ENCODE peak calls at places on chromosomes 3 and 15, in five cellular contexts. One of them, this sample, is unnamed.

GRCh38 chr3:149957352-149958140 is 13.1 kb downstream of the PFN2 start:
- DNase-seq in neural progenitor cell: no peak
- DNase-seq in dorsolateral prefrontal cortex: no peak
- DNase-seq in IMR-90: no peak
- DNase-seq in uterus: no peak
- DNase-seq in this sample: no peak

GRCh38 chr15:63601026-63601726 is 4.0 kb downstream of the FBXL22 start:
- DNase-seq in neural progenitor cell: peak; percentile 59
- DNase-seq in dorsolateral prefrontal cortex: no peak
- DNase-seq in IMR-90: peak; percentile 44
- DNase-seq in uterus: peak; percentile 33
- DNase-seq in this sample: peak; percentile 91

GRCh38 chr3:110933786-110934415 is 137.7 kb upstream of the NECTIN3 start:
- DNase-seq in neural progenitor cell: no peak
- DNase-seq in dorsolateral prefrontal cortex: no peak
- DNase-seq in IMR-90: peak; percentile 68
- DNase-seq in uterus: no peak
- DNase-seq in this sample: no peak

GRCh38 chr3:36135863-36136262 is 244.4 kb upstream of the STAC start:
- DNase-seq in neural progenitor cell: no peak
- DNase-seq in dorsolateral prefrontal cortex: no peak
- DNase-seq in IMR-90: no peak
- DNase-seq in uterus: no peak
- DNase-seq in this sample: no peak

GRCh38 chr15:67458449-67458848 is 62.5 kb upstream of the C15orf61 start:
- DNase-seq in neural progenitor cell: no peak
- DNase-seq in dorsolateral prefrontal cortex: no peak
- DNase-seq in IMR-90: peak; percentile 14
- DNase-seq in uterus: no peak
- DNase-seq in this sample: no peak

GRCh38 chr3:128950223-128950938 is 43.5 kb downstream of the CFAP92 start:
- DNase-seq in neural progenitor cell: peak; percentile 61
- DNase-seq in dorsolateral prefrontal cortex: no peak
- DNase-seq in IMR-90: peak; percentile 38
- DNase-seq in uterus: no peak
- DNase-seq in this sample: peak; percentile 29

GRCh38 chr3:54654776-54655175 is 273.1 kb downstream of the LRTM1 start:
- DNase-seq in neural progenitor cell: no peak
- DNase-seq in dorsolateral prefrontal cortex: no peak
- DNase-seq in IMR-90: no peak
- DNase-seq in uterus: no peak
- DNase-seq in this sample: no peak

GRCh38 chr3:50521572-50521971 is 18.1 kb upstream of the CACNA2D2 start:
- DNase-seq in neural progenitor cell: no peak
- DNase-seq in dorsolateral prefrontal cortex: no peak
- DNase-seq in IMR-90: no peak
- DNase-seq in uterus: no peak
- DNase-seq in this sample: no peak

GRCh38 chr15:20340331-20340811 is 201.2 kb downstream of the GOLGA6L6 start:
- DNase-seq in neural progenitor cell: no peak
- DNase-seq in dorsolateral prefrontal cortex: peak; percentile 56
- DNase-seq in IMR-90: peak; percentile 18
- DNase-seq in uterus: peak; percentile 66
- DNase-seq in this sample: peak; percentile 88

GRCh38 chr15:88098317-88098716 is 158.2 kb downstream of the NTRK3 start:
- DNase-seq in neural progenitor cell: no peak
- DNase-seq in dorsolateral prefrontal cortex: no peak
- DNase-seq in IMR-90: no peak
- DNase-seq in uterus: peak; percentile 44
- DNase-seq in this sample: no peak

GRCh38 chr3:40086890-40087884 is 222.3 kb upstream of the EIF1B start:
- DNase-seq in neural progenitor cell: no peak
- DNase-seq in dorsolateral prefrontal cortex: no peak
- DNase-seq in IMR-90: no peak
- DNase-seq in uterus: no peak
- DNase-seq in this sample: no peak
- H3K27ac ChIP-seq in neural progenitor cell: no peak overlapping the region
- H3K27ac ChIP-seq in dorsolateral prefrontal cortex: no peak overlapping the region
- H3K27ac ChIP-seq in IMR-90: no peak overlapping the region
- H3K27ac ChIP-seq in uterus: no peak overlapping the region
- H3K27ac ChIP-seq in this sample: no peak overlapping the region

DNA sequence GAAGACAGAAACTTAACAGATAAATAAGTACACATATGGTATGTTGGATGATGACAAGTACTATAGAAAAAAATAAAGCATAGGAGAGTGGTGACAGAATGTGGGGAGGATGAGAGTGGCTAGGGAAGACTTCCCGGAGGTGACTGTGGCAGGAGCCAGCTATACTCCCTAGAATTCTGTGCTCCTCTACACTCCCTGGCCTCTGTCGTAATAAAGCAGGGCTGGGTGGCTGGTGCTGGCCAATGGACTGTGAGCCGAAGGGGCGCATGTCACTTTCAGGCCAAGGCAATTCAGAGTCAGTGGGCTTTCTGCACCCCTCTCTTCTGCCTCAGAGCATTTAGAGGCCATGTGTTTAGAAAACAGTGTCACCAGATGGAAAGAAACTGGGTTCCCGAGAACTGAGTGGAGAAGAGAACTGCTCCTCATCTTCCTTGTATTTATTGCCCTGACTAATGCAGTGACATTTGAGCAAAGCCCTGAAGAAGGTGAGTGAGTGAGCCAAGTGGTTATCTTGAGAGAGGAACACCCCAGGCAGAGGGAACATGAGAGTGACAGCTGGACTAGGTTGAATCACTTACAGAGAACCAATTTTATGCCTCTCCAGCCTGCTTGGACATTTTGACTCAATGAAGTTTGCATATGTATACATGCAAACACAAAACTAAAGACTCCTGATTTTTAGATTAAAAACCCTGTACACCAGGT is 5.2 kb upstream of the VPS8 start:
- DNase-seq in neural progenitor cell: no peak
- DNase-seq in dorsolateral prefrontal cortex: no peak
- DNase-seq in IMR-90: no peak
- DNase-seq in uterus: no peak
- DNase-seq in this sample: no peak
- H3K27ac ChIP-seq in neural progenitor cell: no peak overlapping the region
- H3K27ac ChIP-seq in dorsolateral prefrontal cortex: no peak overlapping the region
- H3K27ac ChIP-seq in IMR-90: no peak overlapping the region
- H3K27ac ChIP-seq in uterus: no peak overlapping the region
- H3K27ac ChIP-seq in this sample: no peak overlapping the region

DNA sequence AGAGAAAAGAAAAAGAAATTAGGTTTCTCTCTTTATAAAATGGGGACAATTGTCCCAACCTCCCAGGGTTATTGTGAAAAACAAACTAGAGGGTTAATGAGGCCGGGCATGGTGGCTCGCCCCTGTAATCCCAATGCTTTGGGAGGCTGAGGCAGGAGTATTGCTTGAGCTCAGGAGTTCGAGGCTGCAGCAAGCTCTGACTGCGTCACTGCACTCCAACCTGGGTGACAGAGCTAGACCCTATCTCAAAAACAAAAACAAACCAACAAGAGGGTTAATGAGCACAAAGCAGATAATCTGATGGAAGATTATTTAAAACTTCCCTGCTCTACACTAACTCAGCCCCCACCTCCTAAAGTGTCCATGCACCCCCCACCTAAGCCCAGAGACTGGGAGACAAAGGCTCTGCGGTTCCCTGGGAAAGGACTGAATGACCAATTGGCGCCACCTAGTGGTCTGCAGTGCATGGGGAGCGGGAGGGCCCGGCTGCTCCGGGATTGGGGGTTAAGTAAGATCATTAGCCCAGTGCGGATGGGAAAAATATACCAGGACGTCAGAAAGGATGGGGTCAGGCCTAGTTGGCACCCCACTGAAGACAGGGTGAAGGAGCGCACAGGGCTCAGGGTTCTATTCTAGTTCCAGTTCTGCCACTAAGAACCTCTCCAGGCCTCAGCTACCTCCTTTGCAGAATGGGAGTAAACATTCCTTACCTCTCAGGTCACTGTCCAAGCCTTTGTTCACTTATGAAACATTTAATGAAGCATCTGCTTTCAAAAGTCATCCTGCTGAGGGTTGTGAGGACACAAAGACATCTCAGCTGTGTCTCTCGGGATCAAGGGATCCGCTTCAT is 15.6 kb downstream of the PIF1 start:
- DNase-seq in neural progenitor cell: peak; percentile 94
- DNase-seq in dorsolateral prefrontal cortex: peak; percentile 74
- DNase-seq in IMR-90: peak; percentile 66
- DNase-seq in uterus: peak; percentile 85
- DNase-seq in this sample: peak; percentile 90
- H3K27ac ChIP-seq in neural progenitor cell: no peak overlapping the region
- H3K27ac ChIP-seq in dorsolateral prefrontal cortex: no peak overlapping the region
- H3K27ac ChIP-seq in IMR-90: no peak overlapping the region
- H3K27ac ChIP-seq in uterus: peak overlapping the region; percentile 90
- H3K27ac ChIP-seq in this sample: no peak overlapping the region

DNA sequence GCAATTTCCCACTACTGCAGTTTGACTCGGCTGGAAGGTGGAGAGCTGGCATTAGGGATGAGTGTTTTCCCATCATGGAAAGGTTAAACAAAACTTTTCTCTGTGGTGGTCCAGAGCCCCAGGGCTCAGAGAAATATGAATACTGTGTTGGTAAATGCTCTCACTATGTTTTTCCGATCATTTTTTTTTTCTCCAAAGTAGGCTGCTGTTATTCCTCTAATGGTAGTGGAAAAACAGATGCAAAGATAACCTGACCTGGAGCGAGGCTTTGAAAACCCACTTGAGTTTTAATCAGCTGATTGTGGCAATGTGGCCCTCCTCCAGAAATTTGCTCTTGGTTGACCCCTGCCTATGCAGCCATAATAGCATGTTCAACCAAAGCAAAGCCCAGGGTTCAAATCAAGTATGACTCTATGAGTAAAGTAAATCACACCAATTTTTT is 320.8 kb upstream of the CTNNB1 start:
- DNase-seq in neural progenitor cell: no peak
- DNase-seq in dorsolateral prefrontal cortex: no peak
- DNase-seq in IMR-90: no peak
- DNase-seq in uterus: no peak
- DNase-seq in this sample: no peak
- H3K27ac ChIP-seq in neural progenitor cell: no peak overlapping the region
- H3K27ac ChIP-seq in dorsolateral prefrontal cortex: no peak overlapping the region
- H3K27ac ChIP-seq in IMR-90: no peak overlapping the region
- H3K27ac ChIP-seq in uterus: peak overlapping the region; percentile 69
- H3K27ac ChIP-seq in this sample: peak overlapping the region; percentile 61

GRCh38 chr15:74428442-74428787 is 5.3 kb downstream of the SEMA7A start:
- DNase-seq in neural progenitor cell: no peak
- DNase-seq in dorsolateral prefrontal cortex: no peak
- DNase-seq in IMR-90: no peak
- DNase-seq in uterus: no peak
- DNase-seq in this sample: no peak
- H3K27ac ChIP-seq in neural progenitor cell: no peak overlapping the region
- H3K27ac ChIP-seq in dorsolateral prefrontal cortex: peak overlapping the region; percentile 97
- H3K27ac ChIP-seq in IMR-90: no peak overlapping the region
- H3K27ac ChIP-seq in uterus: no peak overlapping the region
- H3K27ac ChIP-seq in this sample: peak overlapping the region; percentile 88